ENCODE peak calls at places on chromosome 17, in seven cellular contexts. G is lower lobe of right lung, O is esophagus squamous epithelium, E is cardiac muscle cell, T is keratinocyte, X is neuronal stem cell, F is MM.1S. J is an unnamed sample.

GRCh38 chr17:48990882-48991357 is 6.3 kb upstream of the IGF2BP1 start:
- DNase-seq in G (no peak), O (no peak), E (no peak), T (no peak), X (no peak), F (no peak), J (no peak)

GRCh38 chr17:607341-608060 is 107.1 kb downstream of the VPS53 start:
- DNase-seq in G (no peak), O (no peak), E (no peak), T (no peak), X (no peak), F (no peak), J (no peak)

GRCh38 chr17:82302498-82302963 is 14.9 kb downstream of the CD7 start:
- DNase-seq in G (no peak), O (no peak), E (no peak), T (no peak), X (no peak), F (no peak), J (no peak)

GRCh38 chr17:68580236-68580903 is 20.8 kb downstream of the FAM20A start:
- DNase-seq in G (peak), O (no peak), E (no peak), T (no peak), X (no peak), F (no peak), J (no peak)

GRCh38 chr17:70169707-70170597 is 620 bp downstream of the KCNJ2 start:
- DNase-seq in G (no peak), O (no peak), E (peak), T (no peak), X (no peak), F (no peak), J (no peak)

GRCh38 chr17:3663102-3664011 is 5.0 kb downstream of the TAX1BP3 start:
- DNase-seq in G (no peak), O (no peak), E (no peak), T (no peak), X (no peak), F (peak), J (no peak)

GRCh38 chr17:44961921-44962350 is 6.2 kb downstream of the C1QL1 start:
- DNase-seq in G (no peak), O (no peak), E (no peak), T (no peak), X (no peak), F (no peak), J (no peak)

GRCh38 chr17:46810837-46811236 is 7.7 kb downstream of the WNT3 start:
- DNase-seq in G (no peak), O (no peak), E (no peak), T (no peak), X (no peak), F (no peak), J (no peak)

GRCh38 chr17:70752966-70753467 is 583.7 kb downstream of the KCNJ2 start:
- DNase-seq in G (no peak), O (no peak), E (no peak), T (no peak), X (peak), F (no peak), J (no peak)

GRCh38 chr17:43599835-43600234 is 53.7 kb upstream of the ETV4 start:
- DNase-seq in G (no peak), O (no peak), E (no peak), T (peak), X (no peak), F (no peak), J (no peak)

GRCh38 chr17:70947636-70948565 is 778.6 kb downstream of the KCNJ2 start:
- DNase-seq in G (no peak), O (no peak), E (no peak), T (no peak), X (no peak), F (no peak), J (no peak)

GRCh38 chr17:309361-309888 is 43.2 kb downstream of the RPH3AL start:
- DNase-seq in G (peak), O (no peak), E (peak), T (no peak), X (peak), F (no peak), J (no peak)

GRCh38 chr17:82242698-82242976 is 13.8 kb downstream of the SLC16A3 start:
- DNase-seq in G (peak), O (no peak), E (no peak), T (no peak), X (no peak), F (no peak), J (no peak)

GRCh38 chr17:9195961-9196668 is 174.8 kb downstream of the NTN1 start:
- DNase-seq in G (no peak), O (no peak), E (peak), T (no peak), X (peak), F (no peak), J (no peak)

GRCh38 chr17:73643012-73643845 is 1.0 kb downstream of the SDK2 start:
- DNase-seq in G (no peak), O (no peak), E (peak), T (no peak), X (peak), F (no peak), J (no peak)

GRCh38 chr17:62705116-62705515 is 77.6 kb downstream of the MRC2 start:
- DNase-seq in G (no peak), O (no peak), E (peak), T (no peak), X (no peak), F (no peak), J (no peak)

GRCh38 chr17:64707077-64707591 is 45.0 kb upstream of the SMURF2 start:
- DNase-seq in G (peak), O (peak), E (peak), T (peak), X (no peak), F (no peak), J (peak)

GRCh38 chr17:60359415-60359814 is 32.5 kb downstream of the USP32 start:
- DNase-seq in G (no peak), O (no peak), E (no peak), T (no peak), X (no peak), F (no peak), J (no peak)

GRCh38 chr17:50844117-50844700 is 8.8 kb downstream of the WFIKKN2 start:
- DNase-seq in G (no peak), O (no peak), E (no peak), T (no peak), X (no peak), F (no peak), J (peak)

GRCh38 chr17:57924677-57925076 is 30.5 kb downstream of the CUEDC1 start:
- DNase-seq in G (no peak), O (no peak), E (no peak), T (no peak), X (no peak), F (no peak), J (no peak)

GRCh38 chr17:57926723-57927047 is 28.5 kb downstream of the CUEDC1 start:
- DNase-seq in G (no peak), O (no peak), E (no peak), T (no peak), X (peak), F (no peak), J (no peak)

GRCh38 chr17:57927048-57927723 is 28.0 kb downstream of the CUEDC1 start:
- DNase-seq in G (no peak), O (no peak), E (no peak), T (no peak), X (peak), F (no peak), J (no peak)

GRCh38 chr17:57923182-57923872 is 31.9 kb downstream of the CUEDC1 start:
- DNase-seq in G (no peak), O (no peak), E (no peak), T (no peak), X (no peak), F (no peak), J (no peak)

DNA sequence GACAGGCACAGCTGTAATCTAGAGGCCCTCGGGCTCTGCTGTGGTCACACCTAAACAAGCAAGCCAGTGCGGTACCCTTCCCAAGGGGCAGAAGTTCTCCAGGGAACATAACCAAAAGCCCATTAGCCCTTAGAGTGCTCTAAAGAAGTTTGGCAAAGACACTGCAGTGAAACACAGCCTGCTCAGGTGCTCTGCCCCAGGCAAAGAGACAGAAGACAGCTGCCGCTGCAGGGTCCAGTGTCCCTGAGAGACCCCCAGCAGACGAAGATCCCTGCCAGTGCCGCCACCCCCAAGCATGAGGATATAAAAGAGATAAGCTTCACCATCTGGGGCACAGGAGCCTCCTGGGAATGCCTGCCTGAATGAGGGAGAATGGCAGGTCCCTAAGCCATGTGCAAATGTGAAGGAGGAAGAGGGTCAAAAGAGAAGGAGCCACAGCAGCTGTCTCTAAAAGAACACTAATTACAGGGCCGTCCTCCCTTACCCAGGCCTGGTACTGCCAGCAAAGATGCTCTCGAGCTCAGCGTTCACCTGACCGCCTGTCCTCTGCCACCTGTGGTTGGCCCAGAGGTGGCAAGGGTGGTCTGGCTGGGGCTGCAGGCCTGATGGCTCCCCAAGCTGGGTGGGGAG is 29.7 kb downstream of the CUEDC1 start:
- DNase-seq in G (no peak), O (no peak), E (no peak), T (no peak), X (no peak), F (no peak), J (no peak)
- H3K27ac ChIP-seq in G (no peak), O (no peak), E (no peak), T (no peak), X (no peak), F (no peak), J (no peak)

GRCh38 chr17:28725166-28725659 is 820 bp downstream of the TLCD1 start:
- DNase-seq in G (no peak), O (no peak), E (no peak), T (no peak), X (no peak), F (peak), J (no peak)

GRCh38 chr17:28725660-28726395 is at the start of gene TLCD1:
- DNase-seq in G (peak), O (no peak), E (peak), T (no peak), X (peak), F (peak), J (peak)

GRCh38 chr17:28722413-28723158 is 2.8 kb downstream of the RPL23A start:
- DNase-seq in G (no peak), O (no peak), E (no peak), T (no peak), X (no peak), F (no peak), J (no peak)

GRCh38 chr17:28724500-28725165 is 1.4 kb downstream of the TLCD1 start:
- DNase-seq in G (no peak), O (no peak), E (no peak), T (no peak), X (no peak), F (no peak), J (no peak)

GRCh38 chr17:28723159-28723835 is 2.7 kb downstream of the TLCD1 start:
- DNase-seq in G (no peak), O (no peak), E (no peak), T (no peak), X (no peak), F (no peak), J (no peak)
- H3K4me3 ChIP-seq in G (no peak), O (no peak), E (no peak), T (no peak), X (no peak), F (no peak), J (no peak)

GRCh38 chr17:41689497-41690299 is 1.0 kb downstream of the EIF1 start:
- DNase-seq in G (no peak), O (no peak), E (peak), T (no peak), X (peak), F (peak), J (no peak)

GRCh38 chr17:41688641-41689496 is at the start of gene EIF1:
- DNase-seq in G (peak), O (peak), E (peak), T (peak), X (peak), F (peak), J (peak)

GRCh38 chr17:41692722-41693521 is 4.2 kb downstream of the EIF1 start:
- DNase-seq in G (no peak), O (no peak), E (no peak), T (no peak), X (no peak), F (no peak), J (no peak)

GRCh38 chr17:41691031-41691777 is 2.5 kb downstream of the EIF1 start:
- DNase-seq in G (no peak), O (no peak), E (no peak), T (no peak), X (no peak), F (no peak), J (no peak)

GRCh38 chr17:41690497-41690896 is 1.8 kb downstream of the EIF1 start:
- DNase-seq in G (no peak), O (no peak), E (no peak), T (no peak), X (no peak), F (no peak), J (no peak)
- H3K27ac ChIP-seq in G (peak), O (peak), E (peak), T (peak), X (no peak), F (peak), J (peak)

GRCh38 chr17:78314683-78315354 is 45.1 kb downstream of the SOCS3 start:
- DNase-seq in G (no peak), O (no peak), E (no peak), T (no peak), X (no peak), F (no peak), J (peak)

GRCh38 chr17:78313735-78314648 is 45.9 kb downstream of the SOCS3 start:
- DNase-seq in G (peak), O (no peak), E (peak), T (no peak), X (no peak), F (peak), J (peak)

GRCh38 chr17:78316867-78317816 is 42.7 kb downstream of the SOCS3 start:
- DNase-seq in G (peak), O (no peak), E (peak), T (no peak), X (no peak), F (no peak), J (no peak)

GRCh38 chr17:78316115-78316866 is 43.6 kb downstream of the SOCS3 start:
- DNase-seq in G (no peak), O (no peak), E (no peak), T (no peak), X (no peak), F (no peak), J (no peak)

DNA sequence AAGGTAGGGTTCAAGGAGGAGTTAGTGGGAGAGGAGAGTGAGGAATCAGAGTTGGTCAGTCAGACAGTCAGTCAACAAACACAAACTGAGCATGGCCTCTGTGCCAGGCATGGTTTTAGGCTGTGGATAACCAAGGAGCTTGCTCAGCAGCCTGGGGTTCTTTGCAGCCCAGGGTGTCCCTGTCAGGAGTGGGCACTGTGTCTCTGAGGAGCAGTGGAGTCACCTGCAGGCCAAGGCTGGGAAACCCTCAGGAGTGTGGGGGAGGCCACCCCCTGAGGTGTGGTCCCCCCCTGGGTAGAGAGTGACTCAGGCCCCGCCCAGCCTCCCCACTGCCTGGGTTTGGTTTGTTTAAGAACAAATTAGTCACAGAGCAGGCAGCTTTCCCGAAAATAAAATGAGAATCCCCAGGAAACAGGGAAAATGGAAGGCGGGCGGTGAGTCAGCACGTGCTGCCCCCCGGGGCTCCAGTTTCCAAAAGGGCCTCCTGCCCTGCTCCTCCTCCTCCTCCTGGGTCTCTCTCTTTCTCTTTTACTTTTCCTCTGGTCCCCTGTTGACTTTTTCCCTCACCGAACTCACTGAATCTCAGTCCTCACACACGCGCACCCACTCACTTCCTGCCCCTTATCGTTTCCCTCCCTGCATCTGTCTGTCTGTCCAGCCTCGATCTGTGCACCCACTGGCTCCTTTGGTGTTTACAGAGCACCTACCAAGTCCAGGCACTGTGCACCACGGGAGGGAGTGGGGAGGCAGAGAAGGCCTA is 44.3 kb downstream of the SOCS3 start:
- DNase-seq in G (peak), O (no peak), E (no peak), T (peak), X (no peak), F (no peak), J (peak)
- H3K4me3 ChIP-seq in G (no peak), O (peak), E (no peak), T (no peak), X (no peak), F (no peak), J (peak)

DNA sequence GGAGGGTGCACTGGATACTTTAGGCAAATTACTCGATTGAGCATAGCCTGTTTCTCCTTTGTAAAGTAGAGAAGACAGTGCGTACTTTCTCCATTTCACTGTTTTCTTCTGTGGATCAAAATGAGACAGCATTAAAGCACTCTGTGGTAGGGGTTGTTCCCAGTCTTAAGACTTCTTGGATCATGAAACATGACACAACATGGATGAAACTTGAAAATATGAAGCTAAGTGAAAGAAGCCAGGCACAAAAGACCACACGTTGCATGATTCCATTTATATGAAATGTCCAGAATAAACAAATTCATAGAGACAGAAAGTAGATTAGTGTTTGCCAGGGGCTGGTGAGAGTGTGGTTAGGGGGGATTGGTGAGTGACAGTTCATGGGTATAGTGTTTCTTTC is 61.8 kb upstream of the MED9 start:
- DNase-seq in G (no peak), O (no peak), E (no peak), T (no peak), X (no peak), F (no peak), J (no peak)
- H3K27ac ChIP-seq in G (no peak), O (no peak), E (no peak), T (peak), X (no peak), F (no peak), J (peak)

GRCh38 chr17:2383628-2384167 is 17.2 kb downstream of the MNT start:
- DNase-seq in G (no peak), O (no peak), E (no peak), T (no peak), X (no peak), F (no peak), J (no peak)
- H3K4me3 ChIP-seq in G (no peak), O (no peak), E (no peak), T (no peak), X (no peak), F (no peak), J (no peak)

DNA sequence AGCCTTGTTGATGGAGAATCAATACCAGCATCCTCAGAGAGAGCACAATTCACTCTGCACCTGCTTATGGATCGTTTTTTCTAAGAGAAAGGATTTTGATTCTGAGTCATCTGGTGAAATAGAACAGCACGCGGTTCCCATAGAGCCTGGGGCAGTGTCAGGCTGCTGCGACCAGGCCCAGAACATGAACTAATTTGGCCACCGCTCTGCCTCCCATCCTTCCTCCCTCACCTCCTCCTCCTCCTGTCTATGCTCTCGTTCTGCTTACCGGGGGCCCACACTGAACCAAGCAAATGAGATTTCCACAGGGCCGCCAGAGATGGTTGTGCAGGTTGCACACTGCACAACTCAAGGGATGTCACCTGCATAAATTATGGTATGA is 25.2 kb upstream of the CACNG1 start:
- DNase-seq in G (no peak), O (no peak), E (no peak), T (no peak), X (no peak), F (no peak), J (no peak)
- H3K27ac ChIP-seq in G (no peak), O (no peak), E (no peak), T (no peak), X (no peak), F (no peak), J (no peak)

GRCh38 chr17:5236871-5237540 is 2.3 kb upstream of the SCIMP start:
- DNase-seq in G (no peak), O (no peak), E (no peak), T (no peak), X (no peak), F (no peak), J (no peak)
- H3K4me3 ChIP-seq in G (no peak), O (no peak), E (no peak), T (no peak), X (no peak), F (no peak), J (no peak)

J was measured in suprapubic skin.